ENCODE peak calls at places on chromosomes 13 and 19, in five cellular contexts. E is EL, Q is GM06990, T is thoracic aorta, P is NCI-H1092 treated with DMSO at 0.1 percent for 48 hours. C is an unnamed sample.

GRCh38 chr19:370641-371330 is 26.2 kb upstream of the MIER2 start:
- DNase-seq in E (no peak), Q (no peak), T (no peak), P (no peak), C (no peak)

GRCh38 chr13:93547886-93548285 is 321.3 kb downstream of the GPC6 start:
- DNase-seq in P (no peak), E (peak), Q (no peak), T (no peak), C (no peak)

GRCh38 chr13:32284927-32285632 is 30.1 kb downstream of the ZAR1L start:
- DNase-seq in T (no peak), E (peak), P (no peak), Q (no peak), C (no peak)

GRCh38 chr13:49258097-49258796 is 10.5 kb downstream of the CDADC1 start:
- DNase-seq in T (no peak), P (no peak), E (no peak), Q (no peak), C (no peak)

GRCh38 chr19:50959731-50960500 is 7.1 kb upstream of the KLK5 start:
- DNase-seq in T (no peak), E (peak), P (no peak), Q (no peak), C (no peak)

GRCh38 chr19:51698296-51698695 is 5.2 kb downstream of the SPACA6 start:
- DNase-seq in P (no peak), T (no peak), Q (no peak), E (peak), C (no peak)

GRCh38 chr13:39047560-39047959 is 9.3 kb downstream of the NHLRC3 start:
- DNase-seq in P (no peak), T (no peak), Q (no peak), E (no peak), C (no peak)

GRCh38 chr19:4267101-4267900 is 11.8 kb upstream of the SHD start:
- DNase-seq in P (peak), E (peak), Q (no peak), T (no peak), C (no peak)

GRCh38 chr19:10334340-10335148 is 1.2 kb upstream of the RAVER1 start:
- DNase-seq in Q (no peak), E (peak), P (no peak), T (peak), C (no peak)

GRCh38 chr19:18044825-18045304 is 36.9 kb downstream of the ARRDC2 start:
- DNase-seq in T (no peak), Q (peak), P (peak), E (peak), C (peak)

GRCh38 chr19:4606921-4607678 is 32.2 kb upstream of the TNFAIP8L1 start:
- DNase-seq in Q (no peak), T (no peak), P (peak), E (no peak), C (no peak)

GRCh38 chr19:55460670-55461258 is 678 bp downstream of the ISOC2 start:
- DNase-seq in T (peak), E (peak), Q (peak), P (peak), C (no peak)

GRCh38 chr19:3057275-3057714 is 5.0 kb downstream of the TLE5 start:
- DNase-seq in Q (no peak), P (peak), T (peak), E (no peak), C (no peak)

GRCh38 chr13:49838989-49839388 is 46.5 kb upstream of the KPNA3 start:
- DNase-seq in P (no peak), T (no peak), E (no peak), Q (no peak), C (no peak)

GRCh38 chr19:23996549-23996948 is 81.9 kb downstream of the ZNF726 start:
- DNase-seq in T (no peak), E (peak), Q (no peak), P (no peak), C (no peak)

GRCh38 chr13:50887153-50887552 is 22.4 kb upstream of the RNASEH2B start:
- DNase-seq in E (no peak), P (no peak), Q (no peak), T (no peak), C (no peak)